ENCODE peak calls at places on chromosome 2, in ten cellular contexts. U is MM.1S, J is heart left ventricle, V is cardiac muscle cell, N is psoas muscle, T is neural progenitor cell, X is right lobe of liver, H is tibial artery, O is hepatocyte, P is adipocyte. B is an unnamed sample. For H3K36me3, the result is how much of the 10 kb centered on the place peaks cover.

GRCh38 chr2:36780231-36780808 is 83.8 kb downstream of the VIT start:
- DNase-seq in P (peak), H (no peak), U (peak), T (peak), X (no peak), N (no peak), V (peak), O (peak), J (no peak), B (no peak)

GRCh38 chr2:100321881-100322820 is at the start of gene LONRF2:
- DNase-seq in J (peak), P (peak), T (peak), H (no peak), X (peak), O (peak), V (peak), N (peak), U (no peak), B (no peak)

GRCh38 chr2:116787808-116788207 is 1026.7 kb upstream of the DDX18 start:
- DNase-seq in O (no peak), P (no peak), N (no peak), V (no peak), X (no peak), T (no peak), U (no peak), H (no peak), J (no peak), B (no peak)

GRCh38 chr2:101140978-101141655 is 10.1 kb downstream of the TBC1D8 start:
- DNase-seq in U (no peak), P (peak), N (no peak), O (no peak), J (no peak), X (no peak), H (no peak), T (no peak), V (no peak), B (no peak)

GRCh38 chr2:169839954-169840746 is 12.9 kb downstream of the UBR3 start:
- DNase-seq in T (no peak), H (no peak), X (no peak), V (peak), O (peak), U (no peak), J (no peak), N (no peak), P (no peak), B (no peak)

GRCh38 chr2:191061381-191061982 is 47.5 kb upstream of the STAT1 start:
- DNase-seq in X (no peak), N (no peak), U (no peak), T (no peak), H (no peak), J (no peak), P (no peak), O (no peak), V (no peak), B (peak)

GRCh38 chr2:42124051-42124813 is 44.9 kb upstream of the EML4 start:
- DNase-seq in V (no peak), X (no peak), T (no peak), U (peak), J (no peak), N (no peak), H (no peak), P (no peak), O (no peak), B (no peak)

GRCh38 chr2:202035089-202035940 is 1.7 kb downstream of the FZD7 start:
- DNase-seq in J (peak), N (peak), U (no peak), H (peak), O (peak), X (peak), V (peak), T (peak), P (peak), B (peak)

GRCh38 chr2:216302981-216303676 is 69.2 kb downstream of the MARCHF4 start:
- DNase-seq in O (no peak), N (no peak), T (no peak), U (no peak), V (peak), X (no peak), J (no peak), P (peak), H (no peak), B (no peak)

GRCh38 chr2:30074023-30074422 is 72.8 kb upstream of the YPEL5 start:
- DNase-seq in U (no peak), N (no peak), J (no peak), P (peak), T (no peak), H (no peak), O (no peak), V (no peak), X (no peak), B (no peak)

GRCh38 chr2:151762694-151763093 is 28.4 kb upstream of the NEB start:
- DNase-seq in O (no peak), T (no peak), J (no peak), P (no peak), X (no peak), H (no peak), U (no peak), N (no peak), V (no peak), B (no peak)

GRCh38 chr2:100742884-100743283 is 77.1 kb upstream of the NPAS2 start:
- DNase-seq in P (peak), J (no peak), H (no peak), X (no peak), T (no peak), O (peak), N (peak), V (no peak), U (no peak), B (no peak)

GRCh38 chr2:226760412-226761194 is 39.0 kb downstream of the IRS1 start:
- DNase-seq in U (no peak), V (no peak), N (no peak), O (no peak), X (no peak), J (no peak), P (peak), H (no peak), T (no peak), B (no peak)

GRCh38 chr2:44974064-44974715 is 32.7 kb downstream of the SIX3 start:
- DNase-seq in N (no peak), X (no peak), O (peak), J (no peak), T (peak), U (peak), P (peak), H (no peak), V (peak), B (no peak)

GRCh38 chr2:199228887-199229819 is 228.6 kb downstream of the SATB2 start:
- DNase-seq in J (no peak), O (no peak), U (no peak), P (peak), T (no peak), H (no peak), N (no peak), V (no peak), X (no peak), B (no peak)

GRCh38 chr2:85719609-85720240 is 25.6 kb downstream of the GNLY start:
- DNase-seq in U (no peak), O (no peak), H (no peak), V (peak), X (no peak), J (peak), T (no peak), P (no peak), N (peak), B (no peak)

GRCh38 chr2:190979906-190980629 is 33.9 kb downstream of the STAT1 start:
- DNase-seq in U (no peak), V (peak), X (no peak), J (peak), T (no peak), P (peak), N (peak), O (peak), H (peak), B (no peak)

GRCh38 chr2:101679037-101679726 is 18.3 kb upstream of the MAP4K4 start:
- DNase-seq in P (peak), H (no peak), V (no peak), O (no peak), X (no peak), N (no peak), J (no peak), U (no peak), T (no peak), B (no peak)

GRCh38 chr2:136376211-136376610 is 258.3 kb upstream of the CXCR4 start:
- DNase-seq in P (no peak), H (no peak), T (no peak), J (no peak), U (no peak), O (no peak), X (no peak), V (no peak), N (no peak), B (no peak)

GRCh38 chr2:224952942-224953657 is 89.2 kb downstream of the DOCK10 start:
- DNase-seq in J (no peak), X (no peak), V (no peak), U (peak), H (no peak), O (no peak), T (no peak), P (no peak), N (no peak), B (no peak)

GRCh38 chr2:148416248-148416647 is 228.3 kb upstream of the EPC2 start:
- DNase-seq in T (no peak), J (no peak), X (no peak), U (no peak), H (no peak), V (no peak), P (no peak), O (no peak), N (no peak), B (no peak)

DNA sequence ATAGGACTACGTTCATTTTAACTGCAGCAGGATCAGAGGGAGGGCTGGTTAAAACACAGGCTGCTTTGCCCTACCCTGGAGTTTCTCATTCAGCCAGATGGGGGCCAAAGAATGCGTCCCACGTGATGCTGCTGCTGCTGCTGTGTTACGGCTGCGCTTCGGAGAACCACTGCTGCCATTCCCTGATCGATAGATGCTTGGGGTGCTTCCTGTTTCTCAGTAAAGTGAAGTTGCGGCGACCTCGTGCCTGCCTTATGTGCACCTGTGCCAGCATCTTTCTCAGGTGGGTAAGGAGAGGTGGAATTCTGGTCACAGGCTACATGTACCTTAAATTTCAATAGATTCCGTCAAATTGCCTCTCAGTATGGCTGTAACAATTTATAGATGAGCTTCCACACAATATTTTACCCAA is 24.7 kb upstream of the TOGARAM2 start:
- DNase-seq in N (no peak), H (no peak), T (peak), V (peak), U (no peak), J (no peak), P (peak), X (no peak), O (peak), B (peak)
- H3K4me3 ChIP-seq in N (no peak), H (no peak), T (peak), V (no peak), U (no peak), J (no peak), P (peak), X (no peak), O (no peak), B (peak)

DNA sequence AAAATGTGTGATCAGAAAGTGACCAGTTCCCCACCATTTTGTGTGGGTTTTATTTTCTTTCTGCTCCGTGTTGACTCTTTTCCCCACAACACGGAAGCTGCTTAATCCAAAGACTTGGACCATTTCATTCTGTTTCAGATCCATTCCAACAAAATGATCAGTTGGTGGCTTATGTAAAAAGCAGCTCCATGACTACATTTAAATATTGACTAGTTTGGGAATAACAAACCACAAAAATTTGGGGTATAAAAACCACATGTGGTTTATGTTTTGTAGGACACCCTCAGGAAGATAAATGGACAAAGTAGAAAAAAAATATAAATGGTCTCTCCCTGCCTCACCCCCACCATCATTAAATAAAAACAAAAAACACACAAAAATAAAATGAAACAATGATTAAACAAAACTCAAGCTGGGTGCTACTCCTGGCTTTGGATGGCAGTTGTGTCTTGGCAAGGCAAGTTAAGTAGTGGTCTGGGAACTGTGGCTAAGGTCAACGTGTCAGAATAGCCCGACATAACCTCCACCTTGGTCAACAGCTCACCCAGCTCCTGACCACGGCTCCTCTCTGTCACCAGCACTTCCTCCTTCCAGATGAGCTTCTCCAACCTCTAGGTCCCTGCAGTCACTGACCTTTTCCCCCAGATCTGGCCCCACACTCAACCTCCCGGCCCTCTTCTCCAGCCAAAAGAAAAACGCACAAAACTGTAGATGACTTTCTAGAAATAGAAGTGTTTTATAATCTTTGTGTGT is 12.8 kb upstream of the WIPF1 start:
- DNase-seq in P (no peak), T (no peak), U (no peak), V (no peak), H (no peak), O (no peak), N (no peak), J (no peak), X (no peak), B (no peak)
- H3K36me3 ChIP-seq in P (under half), T (under half), U (under half), V (under half), H (under half), O (under half), N (under half), J (under half), X (under half), B (under half)

DNA sequence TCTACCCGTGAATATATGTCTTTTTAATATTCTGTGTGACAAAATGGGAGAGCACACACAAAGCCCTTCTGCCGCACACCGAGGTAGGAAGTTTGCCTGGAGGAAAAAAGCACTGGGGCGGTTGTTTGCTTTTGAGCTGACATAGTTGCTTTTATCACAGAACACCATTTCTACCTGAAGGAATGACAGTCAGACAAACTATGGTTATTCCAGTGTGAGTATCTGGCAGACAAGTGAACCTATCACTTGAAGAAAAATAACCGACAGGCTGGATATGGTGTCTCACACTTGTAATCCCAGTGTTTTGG is 67.6 kb upstream of the SERTAD2 start:
- DNase-seq in H (no peak), J (no peak), P (no peak), U (no peak), O (no peak), V (no peak), N (no peak), X (no peak), T (no peak), B (no peak)
- H3K4me3 ChIP-seq in H (no peak), J (no peak), P (no peak), U (no peak), O (no peak), V (no peak), N (no peak), X (no peak), T (no peak), B (no peak)

GRCh38 chr2:218546012-218546411 is 22.1 kb downstream of the USP37 start:
- DNase-seq in P (no peak), J (no peak), U (no peak), N (no peak), X (no peak), T (no peak), V (no peak), O (no peak), H (no peak), B (no peak)

GRCh38 chr2:218536804-218537494 is 31.2 kb downstream of the USP37 start:
- DNase-seq in O (peak), X (peak), V (no peak), H (no peak), J (no peak), U (no peak), P (no peak), N (no peak), T (no peak), B (no peak)

GRCh38 chr2:218540015-218540414 is 28.1 kb downstream of the USP37 start:
- DNase-seq in H (no peak), V (no peak), N (no peak), T (no peak), X (no peak), O (no peak), P (no peak), U (no peak), J (no peak), B (no peak)
- H3K36me3 ChIP-seq in H (half or more), V (under half), N (half or more), T (under half), X (under half), O (under half), P (half or more), U (under half), J (half or more), B (under half)

DNA sequence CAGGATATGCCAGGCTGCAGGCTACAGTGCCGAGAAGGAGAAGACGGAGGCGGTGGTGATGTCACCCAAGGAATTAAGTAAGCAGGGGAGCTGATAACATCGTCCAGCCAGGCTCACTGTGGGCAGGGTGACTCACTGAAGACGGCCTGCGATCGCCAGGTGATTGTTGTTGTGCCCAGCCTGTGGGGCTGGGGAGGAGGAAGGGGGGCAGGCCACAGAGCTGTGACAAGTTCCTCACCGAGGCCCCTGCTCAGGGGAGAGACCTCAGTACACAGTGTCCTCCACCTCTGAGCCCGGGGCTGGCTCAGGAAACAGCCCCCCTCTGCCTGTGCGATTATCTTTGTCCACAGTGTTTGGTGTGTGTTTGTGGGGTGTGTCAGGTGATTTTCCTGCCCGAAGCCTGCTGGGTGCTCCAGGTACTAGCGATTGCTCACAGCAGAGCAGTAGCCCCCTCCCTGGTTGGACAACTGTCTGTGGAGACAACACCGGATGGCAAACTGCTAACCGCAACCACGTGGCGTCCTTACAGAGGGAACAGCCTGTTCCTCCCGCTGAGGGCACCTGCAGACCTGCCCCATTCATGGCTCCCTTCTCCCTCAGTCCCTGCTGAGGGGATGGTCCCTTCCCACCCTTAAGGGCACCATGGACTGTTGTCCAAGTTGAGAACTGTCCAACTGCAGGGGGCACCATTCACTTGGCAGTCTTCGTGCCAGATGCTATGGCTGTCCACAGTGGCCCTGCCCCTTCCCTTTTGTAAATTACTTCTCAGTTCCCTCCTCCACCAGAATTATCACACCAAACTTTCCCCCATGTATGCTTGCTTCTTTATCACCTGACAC is 95.1 kb downstream of the ZFP36L2 start:
- DNase-seq in N (peak), O (peak), T (peak), H (peak), J (peak), U (peak), X (peak), V (peak), P (peak), B (peak)
- H3K4me3 ChIP-seq in N (no peak), O (no peak), T (no peak), H (no peak), J (no peak), U (no peak), X (no peak), V (no peak), P (no peak), B (peak)

GRCh38 chr2:200931227-200931626 is 32.2 kb downstream of the ORC2 start:
- DNase-seq in T (no peak), V (no peak), O (no peak), U (no peak), N (no peak), H (no peak), J (no peak), X (no peak), P (peak), B (no peak)
- H3K36me3 ChIP-seq in T (under half), V (under half), O (under half), U (under half), N (half or more), H (half or more), J (half or more), X (under half), P (under half), B (under half)

GRCh38 chr2:104746790-104747320 is 107.1 kb upstream of the POU3F3 start:
- DNase-seq in V (no peak), P (no peak), J (no peak), O (no peak), X (no peak), N (no peak), T (no peak), U (no peak), H (no peak), B (no peak)

GRCh38 chr2:104746299-104746698 is 107.6 kb upstream of the POU3F3 start:
- DNase-seq in T (peak), U (no peak), N (no peak), J (no peak), P (no peak), X (no peak), O (no peak), V (no peak), H (no peak), B (no peak)

GRCh38 chr2:104750061-104750460 is 103.9 kb upstream of the POU3F3 start:
- DNase-seq in X (no peak), U (no peak), J (no peak), H (no peak), O (no peak), V (no peak), T (no peak), N (no peak), P (no peak), B (no peak)

GRCh38 chr2:104745856-104746255 is 108.1 kb upstream of the POU3F3 start:
- DNase-seq in J (no peak), T (no peak), V (no peak), N (no peak), O (no peak), H (no peak), U (no peak), X (no peak), P (no peak), B (no peak)

GRCh38 chr2:104744537-104744936 is 109.4 kb upstream of the POU3F3 start:
- DNase-seq in P (no peak), J (no peak), U (no peak), V (no peak), T (no peak), X (no peak), O (no peak), N (no peak), H (no peak), B (no peak)
- H3K4me3 ChIP-seq in P (no peak), J (no peak), U (no peak), V (no peak), T (no peak), X (no peak), O (no peak), N (no peak), H (no peak), B (no peak)

GRCh38 chr2:179186126-179186525 is 78.5 kb downstream of the SESTD1 start:
- DNase-seq in O (no peak), U (no peak), X (no peak), V (no peak), T (no peak), J (no peak), N (no peak), H (no peak), P (peak), B (no peak)
- H3K36me3 ChIP-seq in O (under half), U (under half), X (under half), V (under half), T (under half), J (under half), N (under half), H (under half), P (under half), B (under half)